ENCODE peak calls at places on chromosomes 6 and 20, in seven cellular contexts. N, J, M, B, O, W and U are unnamed samples.

GRCh38 chr20:43973231-43973630 is 58.6 kb downstream of the TOX2 start:
- DNase-seq in N (no peak), J (no peak), M (no peak), B (no peak), O (no peak), W (no peak), U (no peak)

GRCh38 chr6:154683756-154684523 is 49.3 kb upstream of the SCAF8 start:
- DNase-seq in N (no peak), J (peak; percentile 56), M (no peak), B (no peak), O (peak; percentile 49), W (no peak), U (no peak)

GRCh38 chr6:130598021-130598989 is 228.9 kb upstream of the SMLR1 start:
- DNase-seq in N (no peak), J (peak; percentile 26), M (no peak), B (no peak), O (peak; percentile 64), W (no peak), U (no peak)

GRCh38 chr6:81331526-81331925 is 421.0 kb downstream of the TENT5A start:
- DNase-seq in N (no peak), J (peak; percentile 1), M (no peak), B (no peak), O (peak; percentile 77), W (no peak), U (no peak)

GRCh38 chr6:142763205-142763604 is 181.8 kb downstream of the HIVEP2 start:
- DNase-seq in N (no peak), J (peak; percentile 17), M (no peak), B (no peak), O (peak; percentile 90), W (no peak), U (no peak)

GRCh38 chr6:43636312-43636667 is 650 bp downstream of the MAD2L1BP start:
- DNase-seq in N (no peak), J (peak; percentile 24), M (no peak), B (no peak), O (peak; percentile 10), W (no peak), U (no peak)

GRCh38 chr20:14829897-14830296 is 492.5 kb upstream of the FLRT3 start:
- DNase-seq in N (no peak), J (no peak), M (no peak), B (no peak), O (no peak), W (no peak), U (no peak)

GRCh38 chr6:93317587-93317986 is 101.8 kb downstream of the EPHA7 start:
- DNase-seq in N (no peak), J (no peak), M (no peak), B (no peak), O (no peak), W (no peak), U (no peak)

GRCh38 chr6:75363304-75363703 is 78.7 kb upstream of the TMEM30A start:
- DNase-seq in N (no peak), J (no peak), M (no peak), B (no peak), O (no peak), W (no peak), U (no peak)

GRCh38 chr6:75372884-75373283 is 88.3 kb upstream of the TMEM30A start:
- DNase-seq in N (no peak), J (no peak), M (no peak), B (no peak), O (no peak), W (no peak), U (no peak)

GRCh38 chr6:75368864-75369402 is 84.3 kb upstream of the TMEM30A start:
- DNase-seq in N (no peak), J (no peak), M (no peak), B (no peak), O (no peak), W (no peak), U (no peak)

DNA sequence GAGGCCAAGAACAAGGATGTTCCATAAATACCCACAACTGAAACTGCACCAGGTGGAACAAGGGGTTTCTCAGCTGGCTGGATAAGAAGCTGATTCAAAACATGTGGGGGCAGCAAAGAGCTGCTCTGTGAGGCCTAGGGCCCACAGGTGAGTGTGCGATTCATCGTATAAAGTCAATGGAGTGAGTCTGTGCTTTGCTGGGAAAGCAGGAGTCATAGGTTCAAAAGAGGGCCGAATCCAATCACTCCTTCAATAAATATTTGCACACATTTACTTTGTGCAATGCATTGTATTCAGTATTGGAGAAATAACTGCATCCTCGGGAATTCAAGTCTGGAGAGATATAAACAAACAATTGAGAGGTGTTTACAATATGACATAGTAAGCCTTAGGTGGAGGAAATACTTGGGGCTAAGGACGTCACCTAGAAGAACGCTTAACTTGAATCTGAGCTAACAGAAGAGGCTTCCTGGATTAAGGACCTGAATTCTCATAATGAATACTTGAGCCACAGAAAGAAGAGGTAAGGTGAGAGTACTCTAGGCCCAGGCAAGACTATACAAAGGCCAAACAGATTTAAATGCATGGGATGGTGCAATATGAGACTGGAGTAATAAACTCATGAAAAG is 83.7 kb upstream of the TMEM30A start:
- DNase-seq in N (peak; percentile 34), J (peak; percentile 36), M (no peak), B (no peak), O (peak; percentile 25), W (no peak), U (peak; percentile 58)
- TF ChIP-seq CTCF in N (peak; percentile 75), J (peak; percentile 50), M (peak; percentile 73), B (no peak), O (peak; percentile 15), W (peak; percentile 67), U (no peak)

GRCh38 chr6:37569999-37570776 is 70.5 kb upstream of the CCDC167 start:
- DNase-seq in N (no peak), J (no peak), M (no peak), B (no peak), O (no peak), W (no peak), U (no peak)

GRCh38 chr6:37561361-37561760 is 61.7 kb upstream of the CCDC167 start:
- DNase-seq in N (no peak), J (no peak), M (no peak), B (no peak), O (no peak), W (no peak), U (no peak)

GRCh38 chr6:37569317-37569716 is 69.6 kb upstream of the CCDC167 start:
- DNase-seq in N (no peak), J (no peak), M (no peak), B (no peak), O (no peak), W (no peak), U (no peak)

GRCh38 chr6:37566209-37566859 is 66.6 kb upstream of the CCDC167 start:
- DNase-seq in N (peak; percentile 66), J (peak; percentile 40), M (peak; percentile 65), B (peak; percentile 64), O (peak; percentile 35), W (peak; percentile 47), U (peak; percentile 78)

DNA sequence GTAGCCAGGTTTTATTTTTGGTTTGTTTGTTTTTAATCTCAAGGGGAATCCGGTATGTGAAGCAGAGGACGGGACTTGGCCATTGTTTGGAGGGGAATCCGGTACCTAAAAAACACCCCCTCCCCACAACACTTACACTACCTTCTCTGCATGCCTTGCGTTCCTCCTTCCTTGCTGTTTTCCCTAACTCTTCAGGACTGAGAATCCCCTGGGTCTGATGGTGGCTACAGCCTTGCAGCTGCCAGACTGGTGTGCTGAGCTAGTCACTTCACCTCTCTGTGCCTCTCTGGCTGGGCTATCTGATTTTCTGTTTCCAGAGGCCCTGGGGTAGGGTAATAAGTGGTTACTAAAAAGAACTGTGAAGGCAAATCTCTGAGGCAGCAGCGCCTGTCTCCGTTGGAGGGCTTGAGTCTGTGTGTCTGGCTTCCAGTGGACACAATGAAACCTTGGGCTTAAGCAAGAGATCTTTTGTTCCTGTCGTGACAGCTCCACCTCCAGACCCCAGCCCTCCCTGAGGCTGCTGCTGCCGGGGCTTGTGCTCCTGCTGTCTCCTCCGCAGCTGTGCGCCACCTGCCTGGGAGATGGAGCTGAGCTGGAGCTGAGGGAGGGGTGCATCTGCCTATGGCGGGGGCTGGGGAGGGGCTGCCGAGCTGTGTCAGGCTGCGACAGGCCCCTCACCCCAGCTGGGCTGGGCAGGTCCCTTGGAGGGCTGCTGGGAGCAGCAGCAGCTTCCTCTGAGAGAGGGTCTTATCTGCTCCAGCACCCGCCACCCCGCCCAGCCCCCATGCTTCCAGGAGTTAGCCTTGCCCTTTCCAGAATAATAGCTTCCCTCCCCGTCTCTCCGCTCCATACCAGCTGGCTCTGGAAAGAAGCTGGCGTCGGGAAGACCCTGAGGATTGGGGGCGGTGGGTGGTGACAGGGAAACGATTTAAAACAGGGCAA is 65.8 kb upstream of the CCDC167 start:
- DNase-seq in N (peak; percentile 45), J (peak; percentile 8), M (no peak), B (no peak), O (peak; percentile 31), W (no peak), U (peak; percentile 63)
- TF ChIP-seq CTCF in N (peak; percentile 17), J (no peak), M (no peak), B (no peak), O (no peak), W (no peak), U (no peak)

DNA sequence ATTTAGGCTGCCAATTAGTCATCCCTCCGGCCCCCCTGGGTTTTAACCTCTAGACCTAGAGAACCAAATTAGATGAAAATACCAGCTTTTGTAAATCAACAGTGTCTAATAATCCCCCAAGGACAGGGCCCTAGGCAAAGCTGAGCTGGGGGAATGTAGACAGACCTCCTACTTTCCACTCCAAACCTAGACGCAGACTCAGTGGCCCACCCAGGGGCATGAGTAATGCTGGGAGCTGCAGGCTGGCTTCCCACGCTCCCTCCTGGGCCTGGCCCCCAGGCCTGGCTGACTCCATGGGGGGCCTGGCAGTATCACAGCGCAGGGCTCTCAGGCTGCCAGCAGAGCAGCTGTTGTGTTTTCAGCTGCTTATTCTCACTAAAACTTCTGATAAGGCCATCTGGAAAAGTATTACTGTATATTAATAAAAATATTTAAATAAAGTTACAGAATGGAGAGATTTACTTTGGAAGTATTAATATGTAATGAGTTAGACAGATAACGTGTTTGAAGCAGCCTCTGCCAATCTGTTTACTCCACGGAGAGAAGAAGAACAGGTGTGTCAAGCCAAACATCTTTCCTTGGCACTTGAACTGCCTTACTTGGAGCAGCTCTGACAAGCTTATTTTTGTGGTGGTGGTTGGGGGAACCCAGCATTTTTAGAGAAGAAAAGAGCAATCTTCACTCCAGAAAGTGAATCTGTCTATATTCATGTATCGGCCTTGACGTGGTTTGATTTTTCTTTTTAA is 144.0 kb upstream of the AGPAT4 start:
- DNase-seq in N (no peak), J (peak; percentile 95), M (peak; percentile 69), B (no peak), O (peak; percentile 98), W (peak; percentile 46), U (no peak)
- TF ChIP-seq CTCF in N (no peak), J (no peak), M (no peak), B (no peak), O (no peak), W (no peak), U (no peak)

GRCh38 chr6:139853302-139853992 is 479.0 kb upstream of the CITED2 start:
- DNase-seq in N (no peak), J (peak; percentile 22), M (no peak), B (no peak), O (peak; percentile 55), W (no peak), U (no peak)

GRCh38 chr6:139850512-139850911 is 476.1 kb upstream of the CITED2 start:
- DNase-seq in N (no peak), J (no peak), M (no peak), B (no peak), O (no peak), W (no peak), U (no peak)

GRCh38 chr6:139852067-139852466 is 477.6 kb upstream of the CITED2 start:
- DNase-seq in N (no peak), J (no peak), M (no peak), B (no peak), O (no peak), W (no peak), U (no peak)

GRCh38 chr6:139855741-139856206 is 481.3 kb upstream of the CITED2 start:
- DNase-seq in N (no peak), J (peak; percentile 8), M (no peak), B (no peak), O (peak; percentile 45), W (no peak), U (no peak)

GRCh38 chr6:139852484-139853140 is 478.2 kb upstream of the CITED2 start:
- DNase-seq in N (no peak), J (peak; percentile 68), M (no peak), B (no peak), O (peak; percentile 84), W (no peak), U (no peak)
- TF ChIP-seq CTCF in N (no peak), J (no peak), M (no peak), B (no peak), O (no peak), W (no peak), U (no peak)